ENCODE peak calls at places on chromosomes 1 and 21, in seven cellular contexts. L, R, C, O, E, A and S are unnamed samples.

GRCh38 chr1:36133484-36133883 is 8.5 kb upstream of the COL8A2 start:
- DNase-seq in L (peak; percentile 93), R (no peak), C (peak; percentile 96), O (no peak), E (peak; percentile 98), A (peak; percentile 84), S (no peak)

GRCh38 chr1:221045842-221046831 is 166.9 kb downstream of the HLX start:
- DNase-seq in L (no peak), R (no peak), C (no peak), O (no peak), E (no peak), A (peak; percentile 49), S (no peak)

GRCh38 chr1:41434748-41435449 is 49.6 kb downstream of the EDN2 start:
- DNase-seq in L (no peak), R (peak; percentile 14), C (no peak), O (no peak), E (no peak), A (no peak), S (no peak)

GRCh38 chr1:224169876-224170275 is 13.2 kb upstream of the DEGS1 start:
- DNase-seq in L (no peak), R (no peak), C (no peak), O (no peak), E (no peak), A (no peak), S (no peak)

GRCh38 chr1:44571712-44572571 is 102.3 kb downstream of the TMEM53 start:
- DNase-seq in L (no peak), R (no peak), C (peak; percentile 26), O (no peak), E (no peak), A (no peak), S (no peak)

GRCh38 chr1:43975249-43975961 is 645 bp downstream of the ATP6V0B start:
- DNase-seq in L (peak; percentile 93), R (peak; percentile 91), C (peak; percentile 37), O (peak; percentile 95), E (peak; percentile 74), A (no peak), S (peak; percentile 77)

GRCh38 chr1:116356067-116356466 is 17.0 kb upstream of the ATP1A1 start:
- DNase-seq in L (no peak), R (no peak), C (no peak), O (no peak), E (no peak), A (no peak), S (no peak)

GRCh38 chr1:45306319-45306718 is 20.4 kb upstream of the HPDL start:
- DNase-seq in L (no peak), R (no peak), C (no peak), O (no peak), E (no peak), A (no peak), S (no peak)

GRCh38 chr1:58773406-58773840 is 10.4 kb downstream of the JUN start:
- DNase-seq in L (peak; percentile 66), R (peak; percentile 48), C (no peak), O (peak; percentile 67), E (peak; percentile 33), A (no peak), S (no peak)

GRCh38 chr1:201228011-201228983 is 37.7 kb downstream of the IGFN1 start:
- DNase-seq in L (no peak), R (no peak), C (no peak), O (no peak), E (no peak), A (no peak), S (no peak)

GRCh38 chr1:69982992-69983391 is 222.4 kb downstream of the LRRC40 start:
- DNase-seq in L (no peak), R (no peak), C (no peak), O (no peak), E (no peak), A (no peak), S (no peak)

GRCh38 chr1:226248091-226248490 is 24.6 kb downstream of the MIXL1 start:
- DNase-seq in L (no peak), R (no peak), C (no peak), O (no peak), E (no peak), A (no peak), S (no peak)

GRCh38 chr21:37207441-37208009 is 59.6 kb downstream of the VPS26C start:
- DNase-seq in L (no peak), R (no peak), C (no peak), O (peak; percentile 73), E (peak; percentile 77), A (no peak), S (no peak)

GRCh38 chr1:107531065-107531908 is 390.4 kb downstream of the NTNG1 start:
- DNase-seq in L (no peak), R (no peak), C (peak; percentile 66), O (no peak), E (no peak), A (no peak), S (no peak)

GRCh38 chr1:186442651-186443114 is 18.2 kb downstream of the PDC start:
- DNase-seq in L (no peak), R (no peak), C (no peak), O (no peak), E (no peak), A (no peak), S (no peak)

GRCh38 chr1:173206816-173207595 is at the start of gene TNFSF4:
- DNase-seq in L (no peak), R (no peak), C (no peak), O (peak; percentile 74), E (peak; percentile 61), A (no peak), S (no peak)

GRCh38 chr1:223479261-223479660 is 86.0 kb downstream of the CCDC185 start:
- DNase-seq in L (no peak), R (no peak), C (no peak), O (no peak), E (no peak), A (no peak), S (no peak)

GRCh38 chr1:207302618-207303408 is 18.7 kb upstream of the CD55 start:
- DNase-seq in L (no peak), R (no peak), C (no peak), O (no peak), E (no peak), A (no peak), S (no peak)

GRCh38 chr1:231924183-231924582 is 297.6 kb downstream of the DISC1 start:
- DNase-seq in L (no peak), R (no peak), C (no peak), O (no peak), E (no peak), A (no peak), S (no peak)

GRCh38 chr1:226526801-226527595 is 21.6 kb upstream of the STUM start:
- DNase-seq in L (no peak), R (no peak), C (peak; percentile 41), O (no peak), E (peak; percentile 66), A (no peak), S (no peak)

GRCh38 chr1:175146535-175147213 is 45.9 kb downstream of the KIAA0040 start:
- DNase-seq in L (peak; percentile 81), R (peak; percentile 77), C (peak; percentile 80), O (peak; percentile 90), E (peak; percentile 67), A (no peak), S (no peak)

GRCh38 chr1:15330028-15330427 is 79.7 kb upstream of the EFHD2 start:
- DNase-seq in L (no peak), R (no peak), C (peak; percentile 69), O (no peak), E (no peak), A (no peak), S (no peak)

GRCh38 chr21:31416465-31416864 is 72.4 kb upstream of the TIAM1 start:
- DNase-seq in L (no peak), R (no peak), C (no peak), O (no peak), E (no peak), A (no peak), S (no peak)

GRCh38 chr1:35883681-35884155 is 709 bp downstream of the AGO1 start:
- DNase-seq in L (peak; percentile 86), R (peak; percentile 63), C (peak; percentile 48), O (peak; percentile 84), E (peak; percentile 48), A (no peak), S (no peak)

GRCh38 chr1:81509619-81510018 is 291.1 kb upstream of the ADGRL2 start:
- DNase-seq in L (no peak), R (no peak), C (peak; percentile 70), O (no peak), E (no peak), A (no peak), S (no peak)

GRCh38 chr1:160124709-160125478 is 9.3 kb downstream of the ATP1A2 start:
- DNase-seq in L (peak; percentile 32), R (no peak), C (peak; percentile 91), O (no peak), E (peak; percentile 72), A (peak; percentile 95), S (no peak)

GRCh38 chr1:62989497-62989896 is 205.6 kb downstream of the ATG4C start:
- DNase-seq in L (no peak), R (no peak), C (no peak), O (no peak), E (no peak), A (no peak), S (no peak)
- TF ChIP-seq CTCF in L (peak; percentile 33), R (no peak), C (no peak), O (no peak), E (no peak), A (peak; percentile 73), S (peak; percentile 67)

DNA sequence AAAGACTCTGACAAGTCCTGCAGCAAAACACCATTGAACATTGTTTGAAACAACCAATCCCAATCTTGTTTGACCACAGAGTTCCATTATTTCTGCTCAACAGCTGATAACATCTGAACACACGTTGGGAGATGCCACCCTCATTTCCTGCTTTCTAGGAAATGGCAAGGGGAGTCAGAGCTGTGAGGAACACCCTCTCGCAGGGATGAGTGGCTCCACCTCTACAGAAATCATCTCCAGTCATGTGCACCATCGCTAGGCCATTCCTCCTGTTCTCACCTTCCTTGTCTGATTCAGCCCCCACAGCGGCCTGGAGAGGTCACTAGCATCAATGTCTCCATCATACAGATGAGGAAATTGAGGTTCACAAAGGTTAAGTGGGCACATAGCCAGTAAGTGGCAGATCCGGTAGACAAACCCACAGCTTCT is 22.4 kb upstream of the RUNX3 start:
- DNase-seq in L (peak; percentile 43), R (no peak), C (no peak), O (peak; percentile 73), E (no peak), A (no peak), S (no peak)
- TF ChIP-seq CTCF in L (no peak), R (no peak), C (no peak), O (no peak), E (no peak), A (no peak), S (no peak)

GRCh38 chr1:23483327-23484252 is at the start of gene ASAP3:
- DNase-seq in L (peak; percentile 89), R (peak; percentile 59), C (no peak), O (no peak), E (peak; percentile 78), A (no peak), S (no peak)
- TF ChIP-seq CTCF in L (peak; percentile 19), R (peak; percentile 33), C (peak; percentile 14), O (no peak), E (no peak), A (peak; percentile 27), S (peak; percentile 68)

DNA sequence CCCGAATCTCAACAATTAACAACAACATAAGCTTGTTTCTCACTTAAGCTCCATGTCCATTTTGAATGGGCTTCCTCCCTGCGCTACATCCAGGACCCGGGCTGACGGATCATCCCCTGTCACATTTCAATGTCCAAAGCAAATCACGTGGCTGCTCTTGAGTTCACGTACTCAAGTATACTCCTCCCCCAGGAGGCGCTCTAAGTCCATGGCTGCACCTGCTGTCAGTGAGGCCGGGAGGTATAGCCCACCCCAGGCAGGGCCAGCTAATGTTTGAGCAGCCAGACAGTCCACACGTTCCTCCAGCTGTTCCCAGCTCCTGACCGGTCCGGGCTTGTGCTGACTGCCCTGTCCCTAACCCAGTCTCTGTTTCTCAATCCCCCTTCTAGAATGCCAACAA is 220.8 kb downstream of the SLC35F3 start:
- DNase-seq in L (no peak), R (no peak), C (no peak), O (no peak), E (no peak), A (no peak), S (no peak)
- TF ChIP-seq CTCF in L (peak; percentile 13), R (no peak), C (no peak), O (no peak), E (no peak), A (peak; percentile 73), S (peak; percentile 27)